ENCODE peak calls at places on chromosomes 6 and 20, in five cellular contexts. Q is WERI-Rb-1, A is epithelial cell of esophagus, V is SK-N-SH, Z is tibial nerve. O is an unnamed sample.
A peak's percentile ranks its signal among the peaks of the same experiment; 100 is the strongest.

GRCh38 chr6:156777866-156778614 is 862 bp downstream of the ARID1B start:
- DNase-seq in Z (no peak), V (peak; percentile 84), A (peak; percentile 59), Q (peak; percentile 57), O (no peak)

GRCh38 chr20:58547527-58548475 is 32.6 kb upstream of the APCDD1L start:
- DNase-seq in Q (no peak), A (peak; percentile 27), Z (no peak), V (no peak), O (peak; percentile 25)

GRCh38 chr6:149233056-149233715 is 84.3 kb upstream of the TAB2 start:
- DNase-seq in V (no peak), A (peak; percentile 87), Z (no peak), Q (no peak), O (peak; percentile 97)

GRCh38 chr20:3710027-3710426 is 2.4 kb downstream of the SIGLEC1 start:
- DNase-seq in Q (peak; percentile 43), A (no peak), Z (no peak), V (no peak), O (no peak)

GRCh38 chr20:43456809-43457639 is 672 bp upstream of the SRSF6 start:
- DNase-seq in V (peak; percentile 92), Z (peak; percentile 84), Q (peak; percentile 93), A (peak; percentile 96), O (peak; percentile 85)

GRCh38 chr20:54148947-54149764 is 24.6 kb downstream of the CYP24A1 start:
- DNase-seq in V (no peak), Q (no peak), Z (no peak), A (peak; percentile 47), O (peak; percentile 65)

GRCh38 chr6:166997768-166998255 is 1.4 kb upstream of the CEP43 start:
- DNase-seq in Z (no peak), Q (peak; percentile 81), A (peak; percentile 92), V (peak; percentile 65), O (peak; percentile 84)

GRCh38 chr6:4776493-4776966 is 326 bp downstream of the CDYL start:
- DNase-seq in Q (peak; percentile 65), Z (no peak), V (peak; percentile 89), A (no peak), O (no peak)

GRCh38 chr6:127923135-127923534 is 22.3 kb upstream of the THEMIS start:
- DNase-seq in Z (no peak), A (no peak), V (no peak), Q (no peak), O (no peak)

GRCh38 chr6:9398794-9399373 is 963.5 kb upstream of the SLC35B3 start:
- DNase-seq in A (no peak), Z (no peak), V (peak; percentile 11), Q (no peak), O (no peak)

GRCh38 chr20:6142348-6142993 is 19.6 kb upstream of the FERMT1 start:
- DNase-seq in V (peak; percentile 58), A (peak; percentile 74), Z (no peak), Q (peak; percentile 33), O (peak; percentile 65)

GRCh38 chr6:93721386-93722048 is 302.2 kb upstream of the EPHA7 start:
- DNase-seq in Z (no peak), Q (peak; percentile 46), A (peak; percentile 26), V (no peak), O (no peak)

GRCh38 chr6:128280960-128281359 is 239.4 kb downstream of the PTPRK start:
- DNase-seq in A (no peak), Q (no peak), Z (no peak), V (no peak), O (no peak)

GRCh38 chr6:126359936-126360537 is 20.1 kb downstream of the CENPW start:
- DNase-seq in V (no peak), A (no peak), Z (no peak), Q (no peak), O (no peak)

GRCh38 chr6:151229401-151230276 is 10.1 kb upstream of the AKAP12 start:
- DNase-seq in Q (no peak), Z (no peak), V (no peak), A (no peak), O (no peak)

GRCh38 chr6:129980821-129981220 is 37.6 kb upstream of the L3MBTL3 start:
- DNase-seq in V (no peak), A (no peak), Q (no peak), Z (no peak), O (peak; percentile 5)

GRCh38 chr20:32528905-32529670 is 56.0 kb downstream of the NOL4L start:
- DNase-seq in A (no peak), V (peak; percentile 5), Z (no peak), Q (no peak), O (no peak)

GRCh38 chr6:12595161-12595792 is 121.3 kb upstream of the PHACTR1 start:
- DNase-seq in Q (no peak), V (no peak), Z (no peak), A (peak; percentile 55), O (peak; percentile 48)

GRCh38 chr20:57619053-57619831 is 984 bp downstream of the ZBP1 start:
- DNase-seq in V (no peak), Q (no peak), Z (no peak), A (no peak), O (no peak)

GRCh38 chr6:31689249-31690110 is 8.6 kb upstream of the LY6G5C start:
- DNase-seq in A (no peak), Z (no peak), Q (peak; percentile 42), V (peak; percentile 43), O (no peak)

GRCh38 chr20:62498874-62499273 is 23.1 kb upstream of the GATA5 start:
- DNase-seq in Z (no peak), A (no peak), Q (no peak), V (no peak), O (no peak)

GRCh38 chr6:8131265-8131897 is 29.0 kb upstream of the EEF1E1 start:
- DNase-seq in Q (peak; percentile 73), Z (no peak), V (peak; percentile 58), A (peak; percentile 68), O (peak; percentile 52)

GRCh38 chr20:45408646-45409213 is 641 bp downstream of the DBNDD2 start:
- DNase-seq in Z (no peak), V (no peak), Q (no peak), A (no peak), O (no peak)

GRCh38 chr6:148969679-148970078 is 222.8 kb downstream of the UST start:
- DNase-seq in A (no peak), V (no peak), Q (no peak), Z (no peak), O (peak; percentile 30)

GRCh38 chr6:41449399-41450245 is 96.6 kb upstream of the FOXP4 start:
- DNase-seq in Q (no peak), V (no peak), A (no peak), Z (peak; percentile 48), O (no peak)

GRCh38 chr6:19713411-19713810 is 123.8 kb upstream of the ID4 start:
- DNase-seq in A (peak; percentile 31), V (no peak), Z (no peak), Q (no peak), O (peak; percentile 34)

GRCh38 chr20:21342656-21343345 is 39.7 kb downstream of the XRN2 start:
- DNase-seq in Q (no peak), V (no peak), A (no peak), Z (no peak), O (no peak)

GRCh38 chr6:130743175-130743574 is 84.0 kb upstream of the SMLR1 start:
- DNase-seq in A (no peak), Z (no peak), Q (no peak), V (no peak), O (no peak)

GRCh38 chr6:147909645-147910044 is 401.2 kb downstream of the SAMD5 start:
- DNase-seq in V (no peak), Z (no peak), A (no peak), Q (no peak), O (peak; percentile 21)

GRCh38 chr6:148367418-148368024 is 24.9 kb downstream of the SASH1 start:
- DNase-seq in Q (no peak), Z (peak; percentile 47), V (no peak), A (peak; percentile 51), O (peak; percentile 53)

GRCh38 chr6:98471444-98471843 is 362.9 kb upstream of the POU3F2 start:
- DNase-seq in V (no peak), Q (no peak), Z (no peak), A (no peak), O (no peak)

GRCh38 chr6:160510199-160510598 is 153.9 kb downstream of the LPA start:
- DNase-seq in A (peak; percentile 60), Z (no peak), V (no peak), Q (no peak), O (peak; percentile 81)

GRCh38 chr6:44446626-44447297 is 59.3 kb downstream of the CDC5L start:
- DNase-seq in Z (no peak), V (no peak), A (peak; percentile 89), Q (no peak), O (peak; percentile 98)

GRCh38 chr6:72976389-72976900 is 248.9 kb downstream of the KHDC1L start:
- DNase-seq in V (no peak), A (no peak), Z (no peak), Q (no peak), O (no peak)

GRCh38 chr6:41901882-41902519 is 6.8 kb upstream of the USP49 start:
- DNase-seq in Q (peak; percentile 63), V (no peak), Z (no peak), A (no peak), O (no peak)

GRCh38 chr6:38805127-38805655 is 90.1 kb downstream of the DNAH8 start:
- DNase-seq in Z (no peak), Q (no peak), A (no peak), V (no peak), O (no peak)
- TF ChIP-seq CTCF in Z (no peak), Q (no peak), A (no peak), V (peak; percentile 39), O (no peak)

DNA sequence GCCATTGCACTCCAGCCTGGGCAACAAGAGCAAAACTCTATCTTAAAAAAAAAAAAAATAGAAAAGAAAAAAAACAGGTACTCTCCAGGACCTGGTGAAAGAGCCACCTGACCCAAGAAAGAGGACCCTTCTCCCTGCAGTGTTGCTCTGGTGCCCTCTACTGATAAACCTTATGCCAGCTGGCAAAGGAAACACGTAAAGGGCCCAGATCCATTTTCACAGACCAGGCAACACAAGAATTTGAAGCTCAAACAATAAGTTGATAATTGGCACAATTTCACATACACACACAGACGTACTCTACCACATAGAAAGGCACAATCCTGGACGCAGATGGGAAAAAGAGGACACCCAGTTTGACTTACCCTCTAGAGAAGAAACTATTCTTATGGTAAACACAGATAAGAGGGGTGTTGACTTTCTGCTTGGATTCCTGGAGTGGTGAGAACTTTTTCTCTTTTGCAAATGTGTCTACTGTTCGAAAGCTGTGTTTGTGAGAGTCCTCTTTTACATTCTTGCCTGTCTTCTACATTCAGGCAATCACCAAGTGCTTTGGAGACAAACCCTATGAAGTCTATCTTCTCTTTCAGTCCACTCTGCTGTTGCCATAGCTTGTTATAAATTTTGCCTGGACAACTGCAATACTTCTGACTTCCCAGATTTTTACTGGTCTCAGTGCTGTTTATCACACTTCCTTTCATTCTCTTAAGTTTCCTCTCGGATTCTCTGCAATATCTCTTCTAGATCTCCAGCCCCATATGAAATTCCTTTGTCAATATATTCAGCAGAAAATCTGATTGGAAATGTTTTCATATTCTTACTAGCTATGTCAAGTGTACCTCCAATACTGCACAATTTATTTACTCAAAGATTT is 6.4 kb upstream of the SNRPB start:
- DNase-seq in Z (no peak), Q (no peak), V (no peak), A (no peak), O (no peak)
- TF ChIP-seq CTCF in Z (no peak), Q (peak; percentile 36), V (no peak), A (peak; percentile 17), O (no peak)

GRCh38 chr6:96015791-96016776 is at the start of gene FUT9:
- DNase-seq in V (peak; percentile 85), Q (peak; percentile 88), Z (no peak), A (no peak), O (no peak)
- TF ChIP-seq CTCF in V (no peak), Q (peak; percentile 52), Z (no peak), A (no peak), O (no peak)

GRCh38 chr6:122772724-122773123 is 6.8 kb upstream of the FABP7 start:
- DNase-seq in V (no peak), A (peak; percentile 92), Z (no peak), Q (no peak), O (peak; percentile 72)
- TF ChIP-seq CTCF in V (no peak), A (peak; percentile 27), Z (no peak), Q (no peak), O (no peak)

O was measured in bronchial epithelial cell.